ENCODE peak calls at places on chromosomes 13 and 19, in four cellular contexts. One of them, this sample, is unnamed.

GRCh38 chr13:91241249-91241648 is 106.2 kb upstream of the MIR17HG start:
- DNase-seq in K562: no peak
- DNase-seq in GM12878: no peak
- DNase-seq in HepG2: no peak
- DNase-seq in this sample: no peak

GRCh38 chr13:113013303-113013702 is 44.3 kb downstream of the MCF2L start:
- DNase-seq in K562: no peak
- DNase-seq in GM12878: no peak
- DNase-seq in HepG2: no peak
- DNase-seq in this sample: no peak

GRCh38 chr19:11964858-11965645 is at the start of gene ZNF763:
- DNase-seq in K562: peak; percentile 19
- DNase-seq in GM12878: peak; percentile 79
- DNase-seq in HepG2: peak; percentile 60
- DNase-seq in this sample: no peak

GRCh38 chr13:112752711-112753541 is 63.1 kb downstream of the ATP11A start:
- DNase-seq in K562: no peak
- DNase-seq in GM12878: no peak
- DNase-seq in HepG2: no peak
- DNase-seq in this sample: no peak

GRCh38 chr13:36530050-36530789 is 97.9 kb downstream of the CCNA1 start:
- DNase-seq in K562: no peak
- DNase-seq in GM12878: no peak
- DNase-seq in HepG2: no peak
- DNase-seq in this sample: no peak

GRCh38 chr13:43095771-43096719 is 72.7 kb downstream of the DNAJC15 start:
- DNase-seq in K562: no peak
- DNase-seq in GM12878: no peak
- DNase-seq in HepG2: no peak
- DNase-seq in this sample: no peak

GRCh38 chr13:44064376-44064775 is 184.7 kb downstream of the LACC1 start:
- DNase-seq in K562: no peak
- DNase-seq in GM12878: no peak
- DNase-seq in HepG2: no peak
- DNase-seq in this sample: no peak

GRCh38 chr19:47663435-47663910 is 49.7 kb upstream of the EHD2 start:
- DNase-seq in K562: no peak
- DNase-seq in GM12878: no peak
- DNase-seq in HepG2: peak; percentile 14
- DNase-seq in this sample: no peak

GRCh38 chr13:55263045-55263444 is 1877.7 kb upstream of the PRR20A start:
- DNase-seq in K562: no peak
- DNase-seq in GM12878: no peak
- DNase-seq in HepG2: no peak
- DNase-seq in this sample: no peak

GRCh38 chr19:30170081-30170480 is 202.1 kb upstream of the ZNF536 start:
- DNase-seq in K562: no peak
- DNase-seq in GM12878: no peak
- DNase-seq in HepG2: no peak
- DNase-seq in this sample: no peak

GRCh38 chr13:110156186-110157065 is 150.5 kb downstream of the COL4A1 start:
- DNase-seq in K562: no peak
- DNase-seq in GM12878: no peak
- DNase-seq in HepG2: no peak
- DNase-seq in this sample: no peak

GRCh38 chr13:110154370-110155031 is 152.5 kb downstream of the COL4A1 start:
- DNase-seq in K562: no peak
- DNase-seq in GM12878: no peak
- DNase-seq in HepG2: no peak
- DNase-seq in this sample: no peak

GRCh38 chr13:110157718-110158117 is 149.2 kb downstream of the COL4A1 start:
- DNase-seq in K562: no peak
- DNase-seq in GM12878: no peak
- DNase-seq in HepG2: no peak
- DNase-seq in this sample: no peak

GRCh38 chr13:110152351-110152750 is 154.6 kb downstream of the COL4A1 start:
- DNase-seq in K562: no peak
- DNase-seq in GM12878: no peak
- DNase-seq in HepG2: no peak
- DNase-seq in this sample: no peak

DNA sequence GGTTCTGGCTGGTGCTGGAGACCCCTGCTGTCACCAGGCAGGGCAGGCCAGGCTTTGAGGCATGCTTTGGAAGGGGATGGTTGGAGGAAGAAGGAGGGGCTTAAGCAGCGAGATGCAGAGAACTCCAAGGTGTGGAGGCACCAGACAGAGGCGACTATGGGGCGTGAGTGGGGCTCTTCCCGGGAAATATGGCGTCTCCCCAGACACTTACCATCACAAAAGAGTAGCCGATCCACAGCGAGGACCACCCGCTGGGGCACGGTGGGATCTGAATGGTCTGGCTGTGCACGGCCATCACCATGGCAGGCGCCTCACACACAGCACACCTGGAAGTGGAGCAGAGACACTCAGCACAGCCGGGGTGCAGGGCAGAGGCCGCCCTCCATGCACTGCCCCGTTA is 151.9 kb downstream of the COL4A1 start:
- DNase-seq in K562: no peak
- DNase-seq in GM12878: no peak
- DNase-seq in HepG2: no peak
- DNase-seq in this sample: no peak
- TF ChIP-seq TARDBP in K562: no peak
- TF ChIP-seq TARDBP in GM12878: no peak
- TF ChIP-seq TARDBP in HepG2: no peak
- TF ChIP-seq TARDBP in this sample: no peak

GRCh38 chr19:54138777-54139256 is 1.3 kb downstream of the CNOT3 start:
- DNase-seq in K562: no peak
- DNase-seq in GM12878: no peak
- DNase-seq in HepG2: no peak
- DNase-seq in this sample: no peak
- TF ChIP-seq BHLHE40 in K562: no peak
- TF ChIP-seq BHLHE40 in GM12878: no peak
- TF ChIP-seq BHLHE40 in HepG2: no peak
- TF ChIP-seq BHLHE40 in this sample: no peak

GRCh38 chr19:39390460-39390758 is 497 bp downstream of the PAF1 start:
- DNase-seq in K562: no peak
- DNase-seq in GM12878: no peak
- DNase-seq in HepG2: no peak
- DNase-seq in this sample: no peak
- TF ChIP-seq TARDBP in K562: no peak
- TF ChIP-seq TARDBP in GM12878: no peak
- TF ChIP-seq TARDBP in HepG2: no peak
- TF ChIP-seq TARDBP in this sample: no peak

GRCh38 chr13:101530293-101530692 is 77.8 kb downstream of the ITGBL1 start:
- DNase-seq in K562: no peak
- DNase-seq in GM12878: no peak
- DNase-seq in HepG2: no peak
- DNase-seq in this sample: no peak

GRCh38 chr13:101523732-101524131 is 71.3 kb downstream of the ITGBL1 start:
- DNase-seq in K562: no peak
- DNase-seq in GM12878: no peak
- DNase-seq in HepG2: no peak
- DNase-seq in this sample: no peak

GRCh38 chr13:101535192-101535746 is 82.8 kb downstream of the ITGBL1 start:
- DNase-seq in K562: no peak
- DNase-seq in GM12878: no peak
- DNase-seq in HepG2: no peak
- DNase-seq in this sample: no peak

GRCh38 chr13:101527130-101527529 is 74.7 kb downstream of the ITGBL1 start:
- DNase-seq in K562: no peak
- DNase-seq in GM12878: no peak
- DNase-seq in HepG2: no peak
- DNase-seq in this sample: no peak

GRCh38 chr13:101529419-101529818 is 76.9 kb downstream of the ITGBL1 start:
- DNase-seq in K562: no peak
- DNase-seq in GM12878: no peak
- DNase-seq in HepG2: no peak
- DNase-seq in this sample: no peak
- TF ChIP-seq BHLHE40 in K562: no peak
- TF ChIP-seq BHLHE40 in GM12878: peak; percentile 25
- TF ChIP-seq BHLHE40 in HepG2: no peak
- TF ChIP-seq BHLHE40 in this sample: no peak

GRCh38 chr19:17682273-17682672 is 5.9 kb downstream of the UNC13A start:
- DNase-seq in K562: no peak
- DNase-seq in GM12878: no peak
- DNase-seq in HepG2: no peak
- DNase-seq in this sample: no peak

GRCh38 chr19:17684256-17684655 is 3.9 kb downstream of the UNC13A start:
- DNase-seq in K562: no peak
- DNase-seq in GM12878: no peak
- DNase-seq in HepG2: no peak
- DNase-seq in this sample: no peak

GRCh38 chr19:17681505-17682125 is 6.5 kb downstream of the UNC13A start:
- DNase-seq in K562: peak; percentile 91
- DNase-seq in GM12878: no peak
- DNase-seq in HepG2: no peak
- DNase-seq in this sample: peak; percentile 55

GRCh38 chr19:17685451-17686026 is 2.6 kb downstream of the UNC13A start:
- DNase-seq in K562: no peak
- DNase-seq in GM12878: no peak
- DNase-seq in HepG2: no peak
- DNase-seq in this sample: no peak

DNA sequence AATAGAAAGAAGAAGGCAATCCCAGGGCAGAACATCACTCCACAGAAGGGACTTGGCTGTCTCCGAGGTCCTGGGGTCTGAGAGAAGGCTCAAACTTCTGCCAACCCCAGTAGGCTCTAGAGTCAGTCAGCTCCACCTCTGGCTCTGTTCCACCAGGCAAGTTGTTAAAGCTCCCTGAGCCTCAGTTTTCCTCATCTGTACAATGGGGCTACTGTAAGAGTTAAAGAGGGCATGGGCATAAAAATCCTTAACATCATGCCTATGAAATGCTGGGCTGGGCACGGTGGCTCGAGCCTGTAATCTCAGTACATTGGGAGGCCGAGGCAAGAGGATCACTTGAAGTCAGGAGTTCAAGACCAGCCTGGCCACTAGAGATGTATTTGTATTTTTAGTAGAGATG is 5.1 kb downstream of the UNC13A start:
- DNase-seq in K562: no peak
- DNase-seq in GM12878: no peak
- DNase-seq in HepG2: no peak
- DNase-seq in this sample: no peak
- TF ChIP-seq TARDBP in K562: no peak
- TF ChIP-seq TARDBP in GM12878: no peak
- TF ChIP-seq TARDBP in HepG2: no peak
- TF ChIP-seq TARDBP in this sample: no peak

GRCh38 chr13:34913040-34913439 is 29.0 kb upstream of the NBEA start:
- DNase-seq in K562: no peak
- DNase-seq in GM12878: no peak
- DNase-seq in HepG2: no peak
- DNase-seq in this sample: peak; percentile 18
- TF ChIP-seq BHLHE40 in K562: no peak
- TF ChIP-seq BHLHE40 in GM12878: no peak
- TF ChIP-seq BHLHE40 in HepG2: no peak
- TF ChIP-seq BHLHE40 in this sample: no peak

This sample was measured in HEK293T.